ENCODE peak calls at places on chromosomes 7 and 10, in four cellular contexts. N is body of pancreas, Q is breast epithelium, J is HCT116. X is an unnamed sample.

GRCh38 chr10:100723769-100724530 is 21.4 kb upstream of the PAX2 start:
- DNase-seq in N (peak), Q (no peak), J (no peak), X (no peak)

GRCh38 chr7:16741676-16742075 is 11.9 kb upstream of the TSPAN13 start:
- DNase-seq in N (no peak), Q (no peak), J (no peak), X (no peak)

GRCh38 chr7:70426249-70426880 is 705.6 kb upstream of the GALNT17 start:
- DNase-seq in N (no peak), Q (no peak), J (no peak), X (no peak)

GRCh38 chr7:996089-996872 is 13.3 kb downstream of the CYP2W1 start:
- DNase-seq in N (no peak), Q (no peak), J (no peak), X (no peak)

GRCh38 chr7:98291717-98292116 is 10.2 kb downstream of the BRI3 start:
- DNase-seq in N (no peak), Q (no peak), J (no peak), X (no peak)

GRCh38 chr10:34933676-34934075 is 118.6 kb upstream of the PARD3 start:
- DNase-seq in N (peak), Q (no peak), J (no peak), X (no peak)

GRCh38 chr7:15839415-15840100 is 153.1 kb upstream of the MEOX2 start:
- DNase-seq in N (no peak), Q (no peak), J (no peak), X (no peak)

GRCh38 chr10:46555713-46556514 is 544 bp downstream of the GPRIN2 start:
- DNase-seq in N (peak), Q (peak), J (no peak), X (no peak)

GRCh38 chr10:72275351-72276012 is 1.8 kb downstream of the DDIT4 start:
- DNase-seq in N (peak), Q (no peak), J (no peak), X (no peak)

GRCh38 chr7:30511973-30512662 is 7.5 kb upstream of the GGCT start:
- DNase-seq in N (no peak), Q (no peak), J (no peak), X (no peak)

GRCh38 chr7:48964074-48964473 is 39.7 kb downstream of the CDC14C start:
- DNase-seq in N (no peak), Q (no peak), J (no peak), X (no peak)

GRCh38 chr7:142857625-142858024 is 2.7 kb downstream of the EPHB6 start:
- DNase-seq in N (no peak), Q (no peak), J (no peak), X (no peak)

GRCh38 chr7:142856565-142857245 is 1.8 kb downstream of the EPHB6 start:
- DNase-seq in N (peak), Q (no peak), J (no peak), X (no peak)

GRCh38 chr7:142854505-142855400 is at the start of gene EPHB6:
- DNase-seq in N (peak), Q (peak), J (no peak), X (no peak)

GRCh38 chr7:142855401-142855743 is 496 bp downstream of the EPHB6 start:
- DNase-seq in N (no peak), Q (no peak), J (no peak), X (no peak)

GRCh38 chr7:142855756-142856564 is 1.1 kb downstream of the EPHB6 start:
- DNase-seq in N (peak), Q (no peak), J (no peak), X (no peak)
- H3K4me3 ChIP-seq in N (no peak), Q (peak), J (no peak), X (peak)

DNA sequence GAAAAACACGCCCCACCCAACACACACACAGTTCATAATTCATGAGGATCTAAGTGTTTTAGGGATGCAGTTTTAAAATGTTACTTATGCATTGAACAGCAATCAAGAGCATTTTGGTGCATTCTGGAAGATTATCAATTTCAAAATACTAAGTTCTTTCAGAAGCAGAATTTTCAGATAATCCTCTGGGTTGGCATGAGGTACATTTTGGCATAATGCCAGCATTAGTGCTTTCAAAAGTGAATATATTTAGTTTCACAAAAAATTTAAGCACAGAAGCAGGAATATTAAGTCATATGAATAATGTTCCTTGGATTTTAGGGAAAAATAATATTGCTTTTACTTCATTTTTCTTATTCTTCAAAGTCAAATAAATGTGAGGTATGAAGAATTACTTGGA is 937.1 kb downstream of the REEP3 start:
- DNase-seq in N (no peak), Q (no peak), J (no peak), X (no peak)
- TF ChIP-seq POLR2A in N (no peak), Q (no peak), J (no peak), X (no peak)

GRCh38 chr10:128543186-128543585 is 417.0 kb upstream of the MKI67 start:
- DNase-seq in N (no peak), Q (no peak), J (no peak), X (no peak)

GRCh38 chr10:128537888-128538287 is 411.7 kb upstream of the MKI67 start:
- DNase-seq in N (no peak), Q (no peak), J (no peak), X (no peak)

GRCh38 chr10:128542659-128543058 is 416.4 kb upstream of the MKI67 start:
- DNase-seq in N (no peak), Q (no peak), J (no peak), X (no peak)

GRCh38 chr10:128540806-128541739 is 414.9 kb upstream of the MKI67 start:
- DNase-seq in N (no peak), Q (no peak), J (no peak), X (no peak)

DNA sequence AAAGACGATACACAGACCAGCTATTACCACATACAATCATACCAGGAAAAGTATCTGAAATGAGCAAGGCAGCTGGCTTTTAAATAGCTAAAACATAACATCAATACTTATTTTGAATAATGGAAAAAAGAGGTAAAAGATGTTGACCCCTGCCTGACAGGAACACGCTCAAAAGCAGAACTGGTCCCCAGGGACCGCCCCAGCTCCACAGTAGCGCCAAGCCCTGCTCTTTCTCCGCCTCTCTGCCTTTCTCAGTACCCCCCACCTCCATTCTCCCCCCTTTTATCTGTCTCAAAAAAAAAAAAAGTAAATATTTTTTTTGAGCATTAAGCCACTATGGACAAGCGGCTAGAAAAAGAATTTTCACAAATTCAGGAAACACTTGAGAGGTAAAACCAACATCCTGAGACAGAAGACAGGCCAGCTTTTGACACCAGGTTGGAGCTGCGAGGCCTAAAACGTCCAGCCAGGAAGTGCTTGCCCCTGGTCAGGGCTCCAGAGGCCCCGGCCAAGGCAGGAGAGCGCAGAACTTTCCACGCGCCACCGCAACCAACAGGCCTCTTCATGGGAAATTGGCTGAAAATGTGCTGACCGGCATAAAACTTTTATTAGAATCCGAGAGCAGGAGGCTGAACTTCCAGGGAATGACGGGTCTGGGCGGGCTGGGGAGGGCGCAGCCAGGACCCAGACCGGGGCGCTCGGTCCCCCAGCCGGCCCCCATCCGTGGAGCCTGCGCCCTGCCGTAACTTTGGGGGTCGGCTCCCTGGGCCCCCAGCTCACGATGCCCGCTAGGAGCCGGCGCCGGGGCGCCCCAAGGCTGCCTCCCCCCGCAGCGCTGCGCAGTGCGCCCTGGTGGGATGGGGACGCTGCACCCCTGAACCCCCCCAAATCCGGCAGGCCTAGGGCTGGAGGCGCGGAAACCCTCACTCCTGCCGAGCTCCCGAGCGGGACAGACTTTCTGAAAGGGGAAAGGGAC is 413.8 kb upstream of the MKI67 start:
- DNase-seq in N (no peak), Q (no peak), J (no peak), X (no peak)
- H3K4me3 ChIP-seq in N (no peak), Q (no peak), J (no peak), X (no peak)

GRCh38 chr10:99658622-99659030 is 683 bp upstream of the ENTPD7 start:
- DNase-seq in N (peak), Q (no peak), J (peak), X (peak)

GRCh38 chr10:99661370-99661749 is 2.1 kb downstream of the ENTPD7 start:
- DNase-seq in N (no peak), Q (no peak), J (no peak), X (no peak)

GRCh38 chr10:99660662-99661369 is 1.5 kb downstream of the ENTPD7 start:
- DNase-seq in N (no peak), Q (no peak), J (no peak), X (no peak)

GRCh38 chr10:99659868-99660366 is 608 bp downstream of the ENTPD7 start:
- DNase-seq in N (no peak), Q (no peak), J (no peak), X (no peak)

DNA sequence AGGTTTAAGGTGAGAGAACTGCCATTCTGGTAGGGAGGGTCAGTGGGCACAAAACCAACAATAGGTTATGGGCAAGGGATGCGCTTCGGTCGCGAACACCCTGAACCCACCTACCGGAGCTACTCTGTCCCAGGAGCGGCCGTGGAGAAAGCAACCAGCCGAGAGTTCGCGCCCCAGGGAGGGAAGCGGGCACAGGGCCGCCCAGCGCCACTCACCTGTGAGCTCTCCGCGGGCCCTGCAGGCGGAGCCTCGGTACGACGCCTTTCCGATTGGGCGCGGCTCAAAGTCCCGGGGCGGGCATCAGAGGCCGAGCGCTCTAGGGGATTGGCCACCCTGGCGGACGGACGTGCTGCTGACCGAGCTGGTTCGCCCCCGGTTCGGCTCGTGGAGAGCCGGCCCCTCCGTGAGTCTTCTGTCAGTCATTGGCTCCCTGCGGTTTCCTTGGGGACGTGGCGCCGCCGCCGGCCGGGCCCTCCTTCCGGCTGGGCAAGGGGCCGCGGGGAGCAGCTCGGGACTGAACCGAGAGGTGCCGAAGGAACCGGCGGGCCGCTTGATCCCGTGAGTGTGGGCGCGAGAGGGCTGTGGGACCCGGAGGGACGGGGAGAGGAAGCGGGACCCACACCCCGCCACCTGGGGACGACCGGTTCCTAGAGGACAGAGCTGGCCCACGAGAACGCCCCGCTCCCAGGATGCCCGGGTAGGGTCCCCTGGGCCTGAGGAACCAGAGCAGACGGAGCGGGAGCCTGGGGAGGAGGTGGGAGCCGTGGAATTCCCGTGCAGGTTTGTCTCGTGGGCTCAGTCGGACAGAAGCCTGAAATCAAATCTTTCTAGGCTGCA is at the start of gene ENTPD7:
- DNase-seq in N (peak), Q (peak), J (peak), X (peak)
- TF ChIP-seq POLR2A in N (peak), Q (no peak), J (peak), X (peak)

GRCh38 chr7:134431805-134432204 is 27.1 kb downstream of the AKR1B1 start:
- DNase-seq in N (no peak), Q (no peak), J (no peak), X (no peak)

GRCh38 chr7:134434701-134435100 is 24.2 kb downstream of the AKR1B1 start:
- DNase-seq in N (no peak), Q (no peak), J (no peak), X (no peak)

GRCh38 chr7:134435161-134435920 is 23.6 kb downstream of the AKR1B1 start:
- DNase-seq in N (no peak), Q (no peak), J (no peak), X (no peak)

GRCh38 chr7:134433430-134433829 is 25.5 kb downstream of the AKR1B1 start:
- DNase-seq in N (no peak), Q (no peak), J (no peak), X (no peak)

GRCh38 chr7:134432296-134433152 is 26.4 kb downstream of the AKR1B1 start:
- DNase-seq in N (peak), Q (peak), J (peak), X (peak)
- H3K4me3 ChIP-seq in N (no peak), Q (peak), J (peak), X (peak)

GRCh38 chr7:5428470-5429252 is 5.0 kb upstream of the TNRC18 start:
- DNase-seq in N (peak), Q (no peak), J (no peak), X (no peak)
- TF ChIP-seq POLR2A in N (no peak), Q (no peak), J (peak), X (no peak)

X was measured in esophagus squamous epithelium.